ENCODE peak calls at places on chromosomes 5 and 9, in eight cellular contexts. U is stomach, H is gastrocnemius medialis, O is tibial nerve, F is sigmoid colon, E is HCT116, L is esophagus muscularis mucosa, V is lower leg skin. C is an unnamed sample.

GRCh38 chr5:39660020-39660419 is 235.2 kb upstream of the DAB2 start:
- DNase-seq in U (no peak), H (no peak), O (no peak), F (no peak), E (no peak), L (no peak), V (no peak), C (no peak)

GRCh38 chr9:112355305-112355953 is 22.0 kb upstream of the PTBP3 start:
- DNase-seq in U (no peak), H (no peak), O (no peak), F (no peak), E (no peak), L (no peak), V (no peak), C (peak)

GRCh38 chr5:154523704-154524103 is 45.7 kb upstream of the HAND1 start:
- DNase-seq in U (no peak), H (no peak), O (no peak), F (no peak), E (no peak), L (no peak), V (no peak), C (no peak)

GRCh38 chr5:36875789-36876388 is 680 bp upstream of the NIPBL start:
- DNase-seq in U (peak), H (peak), O (peak), F (peak), E (peak), L (peak), V (peak), C (peak)

GRCh38 chr5:107430077-107430625 is 240.6 kb downstream of the EFNA5 start:
- DNase-seq in U (no peak), H (no peak), O (no peak), F (no peak), E (no peak), L (no peak), V (no peak), C (no peak)

GRCh38 chr9:94874316-94874715 is 147.8 kb downstream of the AOPEP start:
- DNase-seq in U (no peak), H (no peak), O (no peak), F (no peak), E (no peak), L (no peak), V (no peak), C (no peak)

GRCh38 chr5:166992874-166993722 is 1298.3 kb upstream of the WWC1 start:
- DNase-seq in U (no peak), H (no peak), O (peak), F (no peak), E (no peak), L (no peak), V (no peak), C (no peak)

GRCh38 chr5:76692651-76693050 is 23.3 kb upstream of the F2R start:
- DNase-seq in U (no peak), H (no peak), O (no peak), F (no peak), E (no peak), L (no peak), V (no peak), C (no peak)

GRCh38 chr9:127990539-127990938 is 9.8 kb upstream of the EEIG1 start:
- DNase-seq in U (no peak), H (no peak), O (no peak), F (no peak), E (no peak), L (no peak), V (no peak), C (no peak)

GRCh38 chr5:113546711-113547159 is 33.2 kb downstream of the YTHDC2 start:
- DNase-seq in U (no peak), H (no peak), O (no peak), F (no peak), E (no peak), L (no peak), V (no peak), C (no peak)

GRCh38 chr5:27048507-27048906 is 10.1 kb upstream of the CDH9 start:
- DNase-seq in U (no peak), H (no peak), O (no peak), F (no peak), E (no peak), L (no peak), V (no peak), C (no peak)

GRCh38 chr5:121873409-121873808 is 21.7 kb downstream of the FTMT start:
- DNase-seq in U (no peak), H (no peak), O (no peak), F (no peak), E (no peak), L (no peak), V (no peak), C (no peak)

GRCh38 chr9:75147638-75148037 is 59.3 kb downstream of the OSTF1 start:
- DNase-seq in U (no peak), H (no peak), O (no peak), F (no peak), E (no peak), L (no peak), V (no peak), C (no peak)

GRCh38 chr5:151924564-151925395 is at the start of gene GLRA1:
- DNase-seq in U (peak), H (no peak), O (peak), F (no peak), E (no peak), L (peak), V (no peak), C (peak)

GRCh38 chr5:147782053-147783028 is at the start of gene JAKMIP2:
- DNase-seq in U (peak), H (peak), O (peak), F (peak), E (no peak), L (peak), V (peak), C (peak)
- H3K4me3 ChIP-seq in U (peak), H (no peak), O (peak), F (peak), E (no peak), L (peak), V (no peak), C (no peak)

GRCh38 chr5:179771496-179771895 is 22.3 kb upstream of the LTC4S start:
- DNase-seq in U (no peak), H (no peak), O (no peak), F (no peak), E (no peak), L (no peak), V (no peak), C (no peak)

GRCh38 chr5:179772355-179772754 is 21.4 kb upstream of the LTC4S start:
- DNase-seq in U (no peak), H (no peak), O (no peak), F (no peak), E (no peak), L (no peak), V (no peak), C (no peak)

GRCh38 chr5:179776413-179776938 is 17.3 kb upstream of the LTC4S start:
- DNase-seq in U (no peak), H (no peak), O (no peak), F (no peak), E (no peak), L (no peak), V (no peak), C (no peak)

GRCh38 chr5:179774442-179774841 is 19.3 kb upstream of the LTC4S start:
- DNase-seq in U (no peak), H (no peak), O (no peak), F (no peak), E (no peak), L (no peak), V (no peak), C (no peak)

DNA sequence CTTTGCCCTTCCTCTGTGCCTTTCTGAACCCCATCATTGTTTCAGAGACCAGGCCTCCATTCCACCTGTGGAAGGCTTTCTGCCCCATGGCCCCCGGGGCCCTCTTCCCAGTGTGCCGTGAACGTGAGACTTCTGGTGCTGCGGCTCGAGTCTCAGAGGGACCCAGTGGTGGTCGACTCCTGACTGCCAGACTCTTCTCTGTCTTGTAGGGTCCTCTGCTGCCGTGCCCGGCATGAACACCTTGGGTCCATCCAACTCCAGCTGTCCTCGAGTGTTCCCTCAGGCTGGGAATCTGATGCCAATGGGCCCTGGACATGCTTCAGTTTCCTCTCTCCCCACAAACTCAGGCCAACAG is 20.1 kb upstream of the LTC4S start:
- DNase-seq in U (no peak), H (no peak), O (no peak), F (no peak), E (no peak), L (no peak), V (no peak), C (no peak)
- TF ChIP-seq POLR2A in U (no peak), H (no peak), O (no peak), F (no peak), E (no peak), L (no peak), V (no peak), C (no peak)

GRCh38 chr5:98016771-98017170 is 756.7 kb upstream of the RGMB start:
- DNase-seq in U (no peak), H (no peak), O (no peak), F (no peak), E (no peak), L (no peak), V (no peak), C (no peak)
- H3K4me3 ChIP-seq in U (no peak), H (no peak), O (no peak), F (no peak), E (no peak), L (no peak), V (no peak), C (no peak)

GRCh38 chr5:53032188-53032587 is 43.0 kb downstream of the ITGA2 start:
- DNase-seq in U (no peak), H (no peak), O (no peak), F (no peak), E (no peak), L (no peak), V (no peak), C (no peak)
- TF ChIP-seq POLR2A in U (no peak), H (no peak), O (no peak), F (no peak), E (no peak), L (no peak), V (no peak), C (no peak)

DNA sequence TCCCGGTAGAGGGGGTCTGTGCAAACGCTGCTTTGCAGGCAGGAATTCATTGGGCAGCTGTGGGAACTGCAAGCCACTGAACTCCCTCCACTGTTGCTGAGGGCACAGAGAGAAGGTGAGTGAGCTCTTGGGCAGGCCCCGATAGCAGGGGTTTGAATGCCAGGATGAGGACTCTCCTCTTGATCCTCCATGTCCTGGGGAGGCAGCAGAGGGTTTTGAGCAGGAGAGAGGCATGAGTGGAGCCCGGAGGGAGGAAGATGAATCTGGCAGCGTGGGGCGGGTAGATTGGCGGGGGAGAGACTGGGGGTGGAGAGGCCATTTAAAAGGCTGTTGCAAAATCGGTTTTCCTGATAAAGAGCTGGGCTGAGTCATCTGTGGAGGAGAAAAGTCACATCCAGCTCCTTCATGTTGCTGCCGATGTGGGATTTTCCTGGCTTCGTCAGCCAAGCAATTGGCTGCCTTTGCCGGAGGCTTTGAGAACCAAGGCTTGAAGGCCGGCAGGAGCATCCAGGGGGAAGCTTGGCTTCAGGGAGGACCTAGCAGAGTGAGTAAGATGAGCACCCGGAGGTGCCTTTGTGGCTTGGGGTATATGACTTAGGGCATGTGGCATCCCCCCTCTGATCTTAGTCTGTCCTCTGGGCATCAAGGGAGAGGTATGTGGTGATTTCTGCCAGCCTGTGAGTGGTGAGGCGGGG is at the start of gene SYNPO:
- DNase-seq in U (peak), H (peak), O (peak), F (peak), E (no peak), L (no peak), V (peak), C (peak)
- H3K4me3 ChIP-seq in U (peak), H (peak), O (peak), F (no peak), E (no peak), L (no peak), V (no peak), C (no peak)

DNA sequence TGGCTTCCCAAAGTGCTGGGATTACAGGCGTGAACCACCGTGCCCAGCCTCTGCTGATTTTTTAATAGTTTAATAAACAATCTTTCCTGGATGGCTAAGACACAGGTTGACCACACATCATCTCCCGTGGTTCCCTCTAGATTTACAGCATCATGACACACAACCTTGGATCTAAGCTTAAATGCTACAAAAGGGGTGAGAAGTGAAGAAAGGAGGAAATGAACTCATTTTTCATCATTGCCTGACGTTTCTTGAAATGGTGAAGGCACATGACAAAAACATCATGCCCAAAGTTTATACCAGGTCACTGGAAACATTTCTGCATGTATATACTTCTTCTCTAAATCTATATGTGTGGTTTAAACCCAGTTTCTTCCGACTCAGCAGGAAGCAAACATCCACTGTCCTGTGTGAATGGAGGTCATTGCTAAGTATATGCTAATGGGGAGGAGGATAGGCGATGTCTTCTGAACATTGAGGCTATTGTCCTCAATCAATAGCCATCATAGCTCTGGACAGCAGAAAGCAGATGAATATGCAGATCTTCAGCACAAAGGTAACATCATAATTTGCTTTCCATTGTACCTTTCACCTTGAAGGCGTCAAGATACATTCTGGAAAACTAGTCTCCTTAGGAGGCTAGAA is 137.5 kb downstream of the MED27 start:
- DNase-seq in U (no peak), H (no peak), O (no peak), F (no peak), E (no peak), L (no peak), V (no peak), C (no peak)
- TF ChIP-seq POLR2A in U (no peak), H (no peak), O (no peak), F (no peak), E (no peak), L (no peak), V (no peak), C (no peak)